ENCODE peak calls at places on chromosomes 4 and X, in eight cellular contexts. One of them, this sample, is unnamed.

GRCh38 chr4:138952405-138952804 is 63.2 kb upstream of the NOCT start:
- DNase-seq in H4: no peak
- DNase-seq in EL: peak
- DNase-seq in psoas muscle: no peak
- DNase-seq in NCI-H460: no peak
- DNase-seq in stimulated activated CD8-positive, alpha-beta memory T cell treated with anti-CD3 and anti-CD28 coated beads, Interleukin-15, amount 100 ng/mL, for 4 hours: peak
- DNase-seq in HS-5: no peak
- DNase-seq in NCI-H2171 treated with DMSO at 0.1 percent for 48 hours: no peak
- DNase-seq in this sample: no peak

GRCh38 chr4:54902261-54902660 is 223.1 kb downstream of the KDR start:
- DNase-seq in NCI-H2171 treated with DMSO at 0.1 percent for 48 hours: no peak
- DNase-seq in psoas muscle: no peak
- DNase-seq in stimulated activated CD8-positive, alpha-beta memory T cell treated with anti-CD3 and anti-CD28 coated beads, Interleukin-15, amount 100 ng/mL, for 4 hours: no peak
- DNase-seq in HS-5: no peak
- DNase-seq in NCI-H460: no peak
- DNase-seq in EL: peak
- DNase-seq in H4: peak
- DNase-seq in this sample: peak

GRCh38 chr4:87011340-87012034 is 76.7 kb downstream of the AFF1 start:
- DNase-seq in H4: peak
- DNase-seq in psoas muscle: no peak
- DNase-seq in NCI-H2171 treated with DMSO at 0.1 percent for 48 hours: no peak
- DNase-seq in stimulated activated CD8-positive, alpha-beta memory T cell treated with anti-CD3 and anti-CD28 coated beads, Interleukin-15, amount 100 ng/mL, for 4 hours: no peak
- DNase-seq in HS-5: no peak
- DNase-seq in EL: peak
- DNase-seq in NCI-H460: peak
- DNase-seq in this sample: peak

GRCh38 chrX:153646620-153647373 is at the start of gene DUSP9:
- DNase-seq in NCI-H2171 treated with DMSO at 0.1 percent for 48 hours: no peak
- DNase-seq in NCI-H460: peak
- DNase-seq in psoas muscle: peak
- DNase-seq in HS-5: no peak
- DNase-seq in H4: no peak
- DNase-seq in EL: peak
- DNase-seq in stimulated activated CD8-positive, alpha-beta memory T cell treated with anti-CD3 and anti-CD28 coated beads, Interleukin-15, amount 100 ng/mL, for 4 hours: no peak
- DNase-seq in this sample: no peak

GRCh38 chr4:31737419-31737818 is 1017.2 kb downstream of the PCDH7 start:
- DNase-seq in HS-5: no peak
- DNase-seq in stimulated activated CD8-positive, alpha-beta memory T cell treated with anti-CD3 and anti-CD28 coated beads, Interleukin-15, amount 100 ng/mL, for 4 hours: no peak
- DNase-seq in H4: no peak
- DNase-seq in EL: no peak
- DNase-seq in psoas muscle: no peak
- DNase-seq in NCI-H2171 treated with DMSO at 0.1 percent for 48 hours: no peak
- DNase-seq in NCI-H460: no peak
- DNase-seq in this sample: no peak

GRCh38 chr4:172927096-172927495 is 241.5 kb upstream of the GALNT7 start:
- DNase-seq in HS-5: no peak
- DNase-seq in NCI-H2171 treated with DMSO at 0.1 percent for 48 hours: peak
- DNase-seq in stimulated activated CD8-positive, alpha-beta memory T cell treated with anti-CD3 and anti-CD28 coated beads, Interleukin-15, amount 100 ng/mL, for 4 hours: no peak
- DNase-seq in psoas muscle: no peak
- DNase-seq in EL: no peak
- DNase-seq in H4: no peak
- DNase-seq in NCI-H460: no peak
- DNase-seq in this sample: no peak

GRCh38 chr4:123825596-123826291 is 429.1 kb downstream of the SPRY1 start:
- DNase-seq in NCI-H2171 treated with DMSO at 0.1 percent for 48 hours: no peak
- DNase-seq in stimulated activated CD8-positive, alpha-beta memory T cell treated with anti-CD3 and anti-CD28 coated beads, Interleukin-15, amount 100 ng/mL, for 4 hours: no peak
- DNase-seq in H4: no peak
- DNase-seq in HS-5: no peak
- DNase-seq in psoas muscle: no peak
- DNase-seq in EL: peak
- DNase-seq in NCI-H460: no peak
- DNase-seq in this sample: no peak

GRCh38 chr4:148116971-148117370 is 325.2 kb downstream of the NR3C2 start:
- DNase-seq in stimulated activated CD8-positive, alpha-beta memory T cell treated with anti-CD3 and anti-CD28 coated beads, Interleukin-15, amount 100 ng/mL, for 4 hours: no peak
- DNase-seq in NCI-H2171 treated with DMSO at 0.1 percent for 48 hours: no peak
- DNase-seq in NCI-H460: no peak
- DNase-seq in H4: no peak
- DNase-seq in HS-5: no peak
- DNase-seq in EL: no peak
- DNase-seq in psoas muscle: no peak
- DNase-seq in this sample: no peak

GRCh38 chr4:39124885-39125599 is 57.3 kb upstream of the WDR19 start:
- DNase-seq in NCI-H2171 treated with DMSO at 0.1 percent for 48 hours: no peak
- DNase-seq in HS-5: no peak
- DNase-seq in psoas muscle: no peak
- DNase-seq in EL: no peak
- DNase-seq in NCI-H460: no peak
- DNase-seq in H4: no peak
- DNase-seq in stimulated activated CD8-positive, alpha-beta memory T cell treated with anti-CD3 and anti-CD28 coated beads, Interleukin-15, amount 100 ng/mL, for 4 hours: no peak
- DNase-seq in this sample: no peak

GRCh38 chr4:140884431-140885058 is 128.4 kb upstream of the TBC1D9 start:
- DNase-seq in H4: peak
- DNase-seq in NCI-H460: peak
- DNase-seq in EL: peak
- DNase-seq in NCI-H2171 treated with DMSO at 0.1 percent for 48 hours: peak
- DNase-seq in HS-5: peak
- DNase-seq in stimulated activated CD8-positive, alpha-beta memory T cell treated with anti-CD3 and anti-CD28 coated beads, Interleukin-15, amount 100 ng/mL, for 4 hours: no peak
- DNase-seq in psoas muscle: no peak
- DNase-seq in this sample: peak

GRCh38 chr4:163165217-163166017 is 1.3 kb downstream of the NAF1 start:
- DNase-seq in HS-5: no peak
- DNase-seq in EL: peak
- DNase-seq in stimulated activated CD8-positive, alpha-beta memory T cell treated with anti-CD3 and anti-CD28 coated beads, Interleukin-15, amount 100 ng/mL, for 4 hours: no peak
- DNase-seq in psoas muscle: no peak
- DNase-seq in H4: no peak
- DNase-seq in NCI-H2171 treated with DMSO at 0.1 percent for 48 hours: no peak
- DNase-seq in NCI-H460: no peak
- DNase-seq in this sample: no peak

GRCh38 chr4:166140951-166141350 is 267.9 kb downstream of the TLL1 start:
- DNase-seq in H4: no peak
- DNase-seq in HS-5: no peak
- DNase-seq in NCI-H460: no peak
- DNase-seq in EL: no peak
- DNase-seq in NCI-H2171 treated with DMSO at 0.1 percent for 48 hours: no peak
- DNase-seq in stimulated activated CD8-positive, alpha-beta memory T cell treated with anti-CD3 and anti-CD28 coated beads, Interleukin-15, amount 100 ng/mL, for 4 hours: no peak
- DNase-seq in psoas muscle: no peak
- DNase-seq in this sample: no peak

GRCh38 chrX:49901068-49901467 is 21.3 kb upstream of the CLCN5 start:
- DNase-seq in H4: no peak
- DNase-seq in psoas muscle: no peak
- DNase-seq in stimulated activated CD8-positive, alpha-beta memory T cell treated with anti-CD3 and anti-CD28 coated beads, Interleukin-15, amount 100 ng/mL, for 4 hours: no peak
- DNase-seq in NCI-H2171 treated with DMSO at 0.1 percent for 48 hours: peak
- DNase-seq in NCI-H460: no peak
- DNase-seq in EL: no peak
- DNase-seq in HS-5: no peak
- DNase-seq in this sample: no peak